ENCODE peak calls at places on chromosomes 5 and 9, in ten cellular contexts. B is lower leg skin, R is A549, V is IMR-90, E is uterus, X is esophagus squamous epithelium, A is erythroblast, U is NB4, H is heart left ventricle, F is GM12892. P is an unnamed sample.

GRCh38 chr5:57174128-57174849 is 430 bp downstream of the GPBP1 start:
- DNase-seq in B (peak), X (no peak), H (peak), U (peak), A (peak), F (no peak), E (no peak), R (no peak), V (no peak), P (no peak)

GRCh38 chr5:13328316-13328715 is 616.2 kb downstream of the DNAH5 start:
- DNase-seq in A (no peak), R (no peak), H (no peak), V (no peak), F (no peak), U (no peak), X (no peak), E (no peak), B (no peak), P (no peak)

GRCh38 chr5:150780180-150780692 is 1.7 kb downstream of the SMIM3 start:
- DNase-seq in V (peak), A (no peak), E (peak), R (no peak), F (no peak), B (no peak), X (no peak), U (peak), H (no peak), P (no peak)

GRCh38 chr5:160030631-160031377 is 21.9 kb downstream of the TTC1 start:
- DNase-seq in V (peak), H (no peak), A (no peak), F (no peak), X (no peak), U (no peak), R (no peak), E (no peak), B (no peak), P (no peak)

GRCh38 chr5:111159845-111160244 is 64.3 kb upstream of the CAMK4 start:
- DNase-seq in A (no peak), X (no peak), F (no peak), H (no peak), R (no peak), V (no peak), B (no peak), E (no peak), U (no peak), P (no peak)

GRCh38 chr9:129007766-129008468 is 20.2 kb downstream of the SH3GLB2 start:
- DNase-seq in U (no peak), F (no peak), E (no peak), B (no peak), H (peak), V (no peak), X (no peak), R (no peak), A (no peak), P (no peak)

GRCh38 chr5:173781826-173782670 is 106.1 kb upstream of the CPEB4 start:
- DNase-seq in R (peak), U (peak), V (peak), X (peak), B (peak), E (peak), A (peak), H (no peak), F (no peak), P (peak)

GRCh38 chr5:72015103-72015548 is 92.1 kb upstream of the MAP1B start:
- DNase-seq in U (peak), B (no peak), V (peak), E (no peak), A (no peak), R (peak), F (no peak), X (no peak), H (peak), P (no peak)

GRCh38 chr9:107282268-107282667 is 811 bp upstream of the RAD23B start:
- DNase-seq in R (no peak), B (no peak), H (no peak), V (no peak), X (no peak), E (no peak), F (no peak), A (no peak), U (no peak), P (no peak)

DNA sequence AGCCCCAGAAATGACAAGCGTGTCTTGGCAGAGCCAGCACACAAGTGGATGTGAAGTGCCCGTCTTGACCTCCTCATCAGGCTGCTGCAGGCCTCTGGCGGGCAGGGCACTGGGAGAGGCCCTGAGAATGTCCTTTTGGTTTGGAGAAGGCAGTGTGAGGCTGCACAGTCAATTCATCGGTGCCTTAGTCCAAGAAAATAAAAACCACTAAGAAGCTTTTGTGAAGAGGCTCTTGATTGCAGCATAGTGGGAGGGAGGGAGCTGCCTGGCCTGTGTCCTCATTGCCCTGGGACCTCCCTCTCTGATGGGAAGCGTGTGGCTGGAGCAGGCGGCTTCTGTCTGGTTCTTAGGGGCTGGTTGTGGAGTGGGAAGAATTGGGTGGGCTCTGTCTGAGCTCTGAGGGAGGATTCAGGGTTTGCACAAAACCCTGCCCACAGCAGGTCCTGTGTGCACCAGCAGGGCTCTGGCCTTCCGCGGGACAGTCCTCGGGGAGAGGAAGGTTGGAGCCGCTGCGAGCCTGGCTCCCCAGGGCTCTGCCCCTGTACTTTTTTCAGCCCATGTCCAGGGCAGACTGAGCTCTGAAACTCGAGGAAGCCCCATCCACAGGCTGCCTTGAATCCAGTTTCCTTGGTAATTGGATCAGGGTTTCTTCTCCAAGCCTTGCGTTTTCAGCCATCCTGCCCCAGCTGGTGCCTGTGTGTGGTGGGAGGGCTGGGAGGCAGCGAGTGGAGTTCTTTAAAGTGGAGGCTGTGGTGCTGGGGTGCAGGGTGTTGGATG is 1.1 kb downstream of the HRCT1 start:
- DNase-seq in R (no peak), X (no peak), U (no peak), V (peak), A (no peak), E (peak), H (peak), F (no peak), B (peak), P (peak)
- TF ChIP-seq POLR2A in R (no peak), X (peak), U (no peak), V (no peak), A (no peak), E (peak), H (no peak), F (no peak), B (no peak), P (peak)

DNA sequence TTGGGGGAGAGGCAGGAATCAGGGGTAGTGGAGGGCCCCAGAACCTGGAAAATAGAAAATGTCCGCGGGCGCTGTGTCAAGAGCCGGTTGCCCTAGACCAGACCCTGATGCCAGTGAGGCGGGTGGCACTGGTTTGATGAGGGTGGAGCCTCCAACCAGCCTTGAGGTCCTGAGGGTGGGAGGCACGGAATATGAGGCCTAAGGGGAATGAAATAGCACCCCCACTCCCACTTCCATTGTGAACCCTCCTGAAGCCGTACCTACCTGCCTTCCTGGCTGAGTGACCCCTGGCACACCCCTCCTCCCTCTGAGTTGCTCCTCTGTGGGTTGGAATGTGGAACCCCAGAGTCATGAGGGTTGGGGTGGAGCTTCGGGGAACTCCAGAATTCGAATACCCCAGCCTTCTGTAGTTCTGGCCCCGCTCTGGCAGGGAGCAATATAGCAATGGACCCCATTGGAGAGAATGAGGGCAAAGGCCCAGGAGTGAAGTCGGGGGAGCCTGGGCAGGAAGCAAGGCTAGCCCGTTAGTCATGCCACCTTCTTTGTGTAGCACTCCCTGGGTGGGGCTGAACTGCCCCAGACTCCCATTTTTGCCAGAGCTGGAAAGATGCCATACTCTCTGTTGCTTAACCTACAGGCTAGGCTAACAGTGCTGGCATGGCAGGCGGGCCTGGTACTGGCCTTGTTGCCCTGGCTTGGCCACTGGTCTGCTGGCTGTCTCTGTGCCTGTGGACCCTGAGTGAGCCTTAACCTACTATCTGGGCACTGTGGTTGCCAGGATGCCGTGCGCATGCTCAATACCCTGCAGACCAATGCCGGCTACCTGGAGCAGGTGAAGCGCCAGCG is 1.0 kb downstream of the FPGS start:
- DNase-seq in X (no peak), V (no peak), E (no peak), U (peak), A (no peak), B (no peak), R (peak), H (no peak), F (no peak), P (no peak)
- TF ChIP-seq POLR2A in X (no peak), V (no peak), E (no peak), U (no peak), A (peak), B (no peak), R (no peak), H (no peak), F (peak), P (no peak)

GRCh38 chr9:114120192-114121014 is 21.3 kb upstream of the KIF12 start:
- DNase-seq in H (no peak), E (no peak), B (peak), V (no peak), U (no peak), A (no peak), F (no peak), R (no peak), X (no peak), P (no peak)

GRCh38 chr9:114119242-114120191 is 20.4 kb upstream of the KIF12 start:
- DNase-seq in A (no peak), R (no peak), X (no peak), H (no peak), E (no peak), F (no peak), B (peak), U (no peak), V (no peak), P (no peak)

GRCh38 chr9:114117614-114117995 is 18.5 kb upstream of the KIF12 start:
- DNase-seq in E (no peak), U (no peak), R (no peak), V (no peak), X (no peak), A (no peak), H (no peak), B (peak), F (no peak), P (no peak)

GRCh38 chr9:114116061-114116747 is 17.1 kb upstream of the KIF12 start:
- DNase-seq in F (no peak), A (no peak), U (no peak), X (no peak), R (no peak), H (no peak), B (peak), V (no peak), E (no peak), P (no peak)

GRCh38 chr9:114117996-114118830 is 19.1 kb upstream of the KIF12 start:
- DNase-seq in A (no peak), H (no peak), B (peak), F (no peak), E (no peak), R (no peak), V (no peak), U (no peak), X (no peak), P (no peak)
- TF ChIP-seq POLR2A in A (no peak), H (no peak), B (no peak), F (no peak), E (no peak), R (no peak), V (no peak), U (no peak), X (no peak), P (no peak)

GRCh38 chr5:177425801-177426565 is 493 bp upstream of the GRK6 start:
- DNase-seq in F (peak), E (peak), A (peak), H (peak), B (peak), V (peak), X (peak), U (peak), R (peak), P (peak)
- TF ChIP-seq POLR2A in F (peak), E (peak), A (peak), H (peak), B (no peak), V (peak), X (peak), U (peak), R (no peak), P (peak)

GRCh38 chr5:83654427-83654994 is 66.1 kb downstream of the HAPLN1 start:
- DNase-seq in U (no peak), V (no peak), H (no peak), X (no peak), F (no peak), B (no peak), A (no peak), E (no peak), R (no peak), P (no peak)

GRCh38 chr5:83657807-83658206 is 62.8 kb downstream of the HAPLN1 start:
- DNase-seq in U (no peak), F (no peak), B (no peak), E (no peak), H (no peak), A (no peak), V (no peak), R (no peak), X (no peak), P (no peak)

DNA sequence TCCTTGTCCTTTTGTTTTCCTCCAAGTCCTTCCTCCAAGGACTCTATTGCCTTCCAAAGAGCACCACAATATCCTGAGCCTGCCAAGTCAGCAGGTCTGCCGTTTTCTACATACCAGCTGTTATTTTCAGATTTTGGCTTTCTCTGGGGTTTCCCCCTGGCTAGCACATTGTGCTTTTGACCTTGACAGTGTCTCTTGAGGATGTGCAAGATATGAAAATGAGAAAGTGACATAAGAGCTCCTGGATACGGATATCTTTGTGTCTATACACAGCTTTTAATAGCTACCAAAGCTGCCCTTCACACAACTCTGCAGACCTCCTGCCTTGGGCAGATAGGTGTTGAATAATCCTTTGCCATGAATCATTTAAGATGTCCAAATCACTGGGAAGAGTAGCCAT is 67.0 kb downstream of the HAPLN1 start:
- DNase-seq in X (no peak), V (no peak), U (no peak), A (no peak), H (no peak), R (no peak), E (no peak), B (no peak), F (peak), P (no peak)
- TF ChIP-seq POLR2A in X (no peak), V (no peak), U (no peak), A (no peak), H (no peak), R (no peak), E (no peak), B (no peak), F (no peak), P (no peak)

DNA sequence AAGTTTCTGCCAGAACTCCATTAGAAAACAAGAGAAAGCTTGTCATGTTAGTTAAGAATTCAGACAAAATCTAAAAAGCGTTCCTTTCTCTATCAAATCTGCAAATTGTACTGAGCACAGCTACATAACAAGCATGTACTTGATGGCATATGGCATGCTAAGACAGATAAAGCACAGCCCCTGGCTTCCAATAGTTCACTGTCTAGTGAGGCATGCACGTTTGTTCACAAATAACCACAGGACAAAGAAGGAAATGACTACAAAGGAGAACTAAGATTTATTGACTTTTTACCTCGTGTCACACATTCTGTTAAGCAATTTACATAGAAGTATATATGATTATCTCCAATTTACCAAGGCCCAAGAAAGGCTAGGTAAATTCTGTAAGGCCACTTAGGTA is 518.2 kb upstream of the TLE4 start:
- DNase-seq in A (no peak), X (no peak), V (no peak), B (no peak), E (no peak), F (no peak), U (no peak), H (no peak), R (no peak), P (no peak)
- TF ChIP-seq POLR2A in A (no peak), X (no peak), V (no peak), B (no peak), E (no peak), F (no peak), U (no peak), H (no peak), R (no peak), P (no peak)

GRCh38 chr9:97357056-97357455 is 49.6 kb downstream of the CCDC180 start:
- DNase-seq in R (no peak), F (no peak), B (no peak), U (no peak), X (no peak), E (no peak), H (no peak), V (no peak), A (no peak), P (no peak)
- TF ChIP-seq POLR2A in R (no peak), F (no peak), B (no peak), U (no peak), X (no peak), E (no peak), H (no peak), V (no peak), A (no peak), P (no peak)